ENCODE peak calls at places on chromosome 15, in ten cellular contexts. N, M, J, F, D, A, G, L, I and X are unnamed samples.

GRCh38 chr15:58222698-58223097 is 84.5 kb downstream of the AQP9 start:
- DNase-seq in N (no peak), M (no peak), J (no peak), F (no peak), D (no peak), A (no peak), G (no peak), L (no peak), I (no peak), X (no peak)

GRCh38 chr15:87498545-87498944 is 758.0 kb downstream of the NTRK3 start:
- DNase-seq in N (no peak), M (peak; percentile 53), J (no peak), F (peak; percentile 81), D (no peak), A (no peak), G (peak; percentile 50), L (no peak), I (no peak), X (no peak)

GRCh38 chr15:39145146-39145545 is 435.7 kb upstream of the THBS1 start:
- DNase-seq in N (no peak), M (no peak), J (no peak), F (no peak), D (no peak), A (no peak), G (no peak), L (no peak), I (no peak), X (no peak)

GRCh38 chr15:62147149-62148013 is 17.7 kb downstream of the C2CD4B start:
- DNase-seq in N (no peak), M (no peak), J (no peak), F (no peak), D (no peak), A (no peak), G (no peak), L (no peak), I (no peak), X (no peak)

GRCh38 chr15:98647026-98647773 is 1.1 kb upstream of the IGF1R start:
- DNase-seq in N (peak; percentile 90), M (peak; percentile 55), J (no peak), F (peak; percentile 58), D (peak; percentile 63), A (peak; percentile 83), G (peak; percentile 56), L (peak; percentile 92), I (peak; percentile 88), X (no peak)

GRCh38 chr15:94383041-94383440 is 151.7 kb downstream of the MCTP2 start:
- DNase-seq in N (no peak), M (no peak), J (no peak), F (no peak), D (no peak), A (no peak), G (no peak), L (no peak), I (no peak), X (no peak)

GRCh38 chr15:94305133-94305532 is 73.8 kb downstream of the MCTP2 start:
- DNase-seq in N (no peak), M (no peak), J (no peak), F (no peak), D (no peak), A (peak; percentile 13), G (no peak), L (no peak), I (no peak), X (no peak)

GRCh38 chr15:60758961-60759729 is 280.2 kb upstream of the ICE2 start:
- DNase-seq in N (no peak), M (peak; percentile 8), J (peak; percentile 86), F (peak; percentile 96), D (peak; percentile 94), A (no peak), G (peak; percentile 89), L (no peak), I (no peak), X (no peak)

GRCh38 chr15:81087121-81087520 is 46.9 kb upstream of the CFAP161 start:
- DNase-seq in N (no peak), M (no peak), J (no peak), F (no peak), D (peak; percentile 18), A (no peak), G (no peak), L (no peak), I (no peak), X (no peak)

GRCh38 chr15:62909257-62909656 is 133.3 kb upstream of the TPM1 start:
- DNase-seq in N (no peak), M (no peak), J (no peak), F (no peak), D (no peak), A (no peak), G (no peak), L (no peak), I (no peak), X (no peak)

GRCh38 chr15:69478259-69478687 is 25.7 kb downstream of the RPLP1 start:
- DNase-seq in N (peak; percentile 69), M (peak; percentile 50), J (no peak), F (peak; percentile 56), D (peak; percentile 67), A (peak; percentile 59), G (peak; percentile 50), L (peak; percentile 88), I (peak; percentile 86), X (no peak)

GRCh38 chr15:84750583-84751092 is 2.2 kb downstream of the ZNF592 start:
- DNase-seq in N (no peak), M (no peak), J (no peak), F (no peak), D (no peak), A (peak; percentile 54), G (no peak), L (no peak), I (no peak), X (no peak)

GRCh38 chr15:27589782-27590181 is 509.3 kb downstream of the OCA2 start:
- DNase-seq in N (no peak), M (no peak), J (no peak), F (no peak), D (no peak), A (no peak), G (no peak), L (no peak), I (no peak), X (no peak)

GRCh38 chr15:32730677-32731654 is 13.2 kb downstream of the GREM1 start:
- DNase-seq in N (no peak), M (peak; percentile 91), J (peak; percentile 26), F (peak; percentile 56), D (peak; percentile 55), A (no peak), G (no peak), L (peak; percentile 65), I (peak; percentile 53), X (no peak)

GRCh38 chr15:48928877-48929538 is 34.7 kb downstream of the SHC4 start:
- DNase-seq in N (no peak), M (no peak), J (no peak), F (peak; percentile 27), D (no peak), A (no peak), G (no peak), L (no peak), I (no peak), X (no peak)

GRCh38 chr15:39084683-39085530 is 496.0 kb upstream of the THBS1 start:
- DNase-seq in N (peak; percentile 68), M (peak; percentile 28), J (peak; percentile 52), F (peak; percentile 28), D (peak; percentile 96), A (no peak), G (peak; percentile 91), L (no peak), I (no peak), X (no peak)

GRCh38 chr15:70358011-70358819 is 260.5 kb upstream of the TLE3 start:
- DNase-seq in N (no peak), M (no peak), J (no peak), F (no peak), D (no peak), A (no peak), G (no peak), L (no peak), I (no peak), X (no peak)

GRCh38 chr15:33871911-33872760 is 96.2 kb upstream of the CHRM5 start:
- DNase-seq in N (no peak), M (no peak), J (no peak), F (no peak), D (peak; percentile 32), A (no peak), G (peak; percentile 53), L (peak; percentile 63), I (no peak), X (no peak)

DNA sequence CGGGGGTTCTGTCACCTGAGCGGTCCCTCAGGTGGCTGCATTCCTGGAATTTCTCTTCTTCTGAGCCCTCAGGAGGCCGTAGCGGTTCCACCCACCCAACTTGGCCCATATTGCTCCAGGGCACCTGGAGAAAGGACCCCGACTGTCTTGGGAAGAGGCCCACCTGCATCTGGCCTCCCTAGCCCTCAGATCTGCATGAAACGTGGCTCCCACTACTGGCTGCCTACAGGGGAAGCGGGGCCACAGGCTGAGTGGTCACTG is 9.9 kb upstream of the ANPEP start:
- DNase-seq in N (peak; percentile 19), M (no peak), J (no peak), F (no peak), D (no peak), A (no peak), G (no peak), L (no peak), I (no peak), X (no peak)
- TF ChIP-seq CTCF in N (no peak), M (no peak), J (no peak), F (no peak), D (no peak), A (no peak), G (no peak), L (no peak), I (no peak), X (no peak)

GRCh38 chr15:44781128-44781810 is 44.9 kb downstream of the TRIM69 start:
- DNase-seq in N (no peak), M (no peak), J (no peak), F (no peak), D (no peak), A (no peak), G (no peak), L (no peak), I (no peak), X (no peak)
- TF ChIP-seq CTCF in N (no peak), M (no peak), J (no peak), F (no peak), D (no peak), A (no peak), G (no peak), L (no peak), I (no peak), X (no peak)

GRCh38 chr15:72532991-72533601 is 59.0 kb downstream of the ARIH1 start:
- DNase-seq in N (no peak), M (no peak), J (no peak), F (no peak), D (no peak), A (no peak), G (no peak), L (no peak), I (no peak), X (no peak)
- TF ChIP-seq CTCF in N (no peak), M (peak; percentile 18), J (peak; percentile 50), F (peak; percentile 46), D (peak; percentile 47), A (peak; percentile 52), G (peak; percentile 36), L (peak; percentile 39), I (no peak), X (peak; percentile 35)

DNA sequence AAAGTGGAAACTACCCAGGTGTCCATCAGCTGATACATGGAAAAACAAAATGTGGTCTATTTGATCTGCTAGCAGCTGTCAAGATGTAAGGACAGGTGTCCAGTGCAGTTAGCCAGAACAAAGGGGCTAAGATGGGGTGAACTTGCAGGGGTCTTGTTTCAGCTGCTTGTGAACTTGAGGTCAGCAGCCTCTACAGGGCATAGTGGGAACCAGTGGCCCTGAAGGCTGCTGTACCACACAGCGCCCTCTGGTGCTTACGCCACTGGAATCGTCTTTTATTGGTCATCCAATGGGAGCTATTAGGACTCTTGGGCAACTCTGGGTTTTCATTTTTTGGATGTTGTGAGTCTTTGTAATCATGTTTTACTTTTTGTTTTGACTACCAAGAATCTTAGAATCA is 62.2 kb upstream of the CTSH start:
- DNase-seq in N (no peak), M (peak; percentile 47), J (no peak), F (peak; percentile 24), D (peak; percentile 66), A (no peak), G (peak; percentile 59), L (peak; percentile 82), I (peak; percentile 72), X (no peak)
- TF ChIP-seq CTCF in N (no peak), M (peak; percentile 57), J (peak; percentile 61), F (peak; percentile 49), D (peak; percentile 41), A (peak; percentile 42), G (peak; percentile 60), L (peak; percentile 68), I (peak; percentile 65), X (peak; percentile 26)